ENCODE peak calls at places on chromosome 22, in nine cellular contexts. F is upper lobe of left lung; C is CD4-positive, alpha-beta memory T cell; N is naive thymus-derived CD4-positive, alpha-beta T cell; Z is NT2/D1; L is thoracic aorta; S is mesenchymal stem cell; K is Panc1; D is colonic mucosa. X is an unnamed sample.

GRCh38 chr22:22730655-22731373 is 86.4 kb downstream of the GGTLC2 start:
- DNase-seq in S (no peak), L (no peak), K (no peak), D (no peak), Z (no peak), F (no peak), C (no peak), N (no peak), X (no peak)

GRCh38 chr22:50131894-50132293 is 38.6 kb upstream of the PANX2 start:
- DNase-seq in F (no peak), N (no peak), D (no peak), S (no peak), K (no peak), L (no peak), Z (no peak), C (no peak), X (no peak)

GRCh38 chr22:17303840-17304779 is 65.2 kb upstream of the CECR2 start:
- DNase-seq in F (no peak), N (peak; percentile 60), L (no peak), Z (no peak), C (peak; percentile 68), S (no peak), D (no peak), K (no peak), X (no peak)

GRCh38 chr22:49944399-49944891 is 16.1 kb upstream of the PIM3 start:
- DNase-seq in N (no peak), K (no peak), S (no peak), Z (no peak), L (no peak), C (no peak), D (no peak), F (no peak), X (no peak)

GRCh38 chr22:19088866-19089595 is 33.2 kb downstream of the DGCR2 start:
- DNase-seq in S (no peak), F (no peak), Z (no peak), D (no peak), K (no peak), N (no peak), L (no peak), C (no peak), X (no peak)

GRCh38 chr22:19195796-19196731 is 17.5 kb upstream of the SLC25A1 start:
- DNase-seq in C (no peak), Z (no peak), L (no peak), K (no peak), S (no peak), F (no peak), N (no peak), D (no peak), X (no peak)

GRCh38 chr22:49879871-49880270 is 26.2 kb downstream of the ZBED4 start:
- DNase-seq in S (no peak), N (no peak), F (no peak), L (no peak), D (no peak), K (no peak), Z (no peak), C (no peak), X (no peak)

GRCh38 chr22:29879738-29880137 is 3.2 kb upstream of the MTMR3 start:
- DNase-seq in L (no peak), K (no peak), C (no peak), S (no peak), F (no peak), Z (no peak), N (no peak), D (no peak), X (no peak)

GRCh38 chr22:16827506-16827905 is 2.3 kb upstream of the XKR3 start:
- DNase-seq in S (no peak), C (no peak), K (no peak), N (no peak), Z (no peak), D (no peak), L (no peak), F (no peak), X (no peak)

GRCh38 chr22:20211997-20212753 is 55.9 kb downstream of the RTN4R start:
- DNase-seq in K (no peak), D (no peak), N (no peak), L (no peak), S (no peak), C (no peak), F (peak; percentile 59), Z (no peak), X (no peak)

GRCh38 chr22:20212754-20213699 is 55.1 kb downstream of the RTN4R start:
- DNase-seq in Z (no peak), F (no peak), S (no peak), C (no peak), L (no peak), N (no peak), K (no peak), D (no peak), X (no peak)

GRCh38 chr22:20209761-20210250 is 58.3 kb downstream of the RTN4R start:
- DNase-seq in L (no peak), D (no peak), K (no peak), N (no peak), Z (no peak), S (no peak), C (no peak), F (no peak), X (no peak)

GRCh38 chr22:20210473-20211059 is 57.6 kb downstream of the RTN4R start:
- DNase-seq in N (no peak), D (no peak), K (no peak), F (no peak), S (no peak), C (no peak), Z (no peak), L (no peak), X (no peak)

GRCh38 chr22:20211409-20211996 is 56.6 kb downstream of the RTN4R start:
- DNase-seq in K (no peak), C (no peak), L (no peak), D (no peak), F (no peak), Z (no peak), N (no peak), S (no peak), X (no peak)
- H3K4me3 ChIP-seq in K (no peak overlapping the region), C (no peak overlapping the region), L (peak overlapping the region; percentile 5), D (no peak overlapping the region), F (no peak overlapping the region), Z (no peak overlapping the region), N (no peak overlapping the region), S (no peak overlapping the region), X (no peak overlapping the region)

GRCh38 chr22:27413702-27414101 is 387.9 kb downstream of the MN1 start:
- DNase-seq in D (no peak), Z (no peak), S (no peak), K (no peak), L (no peak), F (no peak), N (no peak), C (no peak), X (no peak)
- H3K4me1 ChIP-seq in D (no peaks in the 10 kb centered on the region), Z (peaks cover 10% of the 10 kb centered on the region), S (peaks cover 21% of the 10 kb centered on the region), K (peaks cover 4% of the 10 kb centered on the region), L (no peaks in the 10 kb centered on the region), F (no peaks in the 10 kb centered on the region), N (no peaks in the 10 kb centered on the region), C (no peaks in the 10 kb centered on the region), X (peaks cover 10% of the 10 kb centered on the region)

DNA sequence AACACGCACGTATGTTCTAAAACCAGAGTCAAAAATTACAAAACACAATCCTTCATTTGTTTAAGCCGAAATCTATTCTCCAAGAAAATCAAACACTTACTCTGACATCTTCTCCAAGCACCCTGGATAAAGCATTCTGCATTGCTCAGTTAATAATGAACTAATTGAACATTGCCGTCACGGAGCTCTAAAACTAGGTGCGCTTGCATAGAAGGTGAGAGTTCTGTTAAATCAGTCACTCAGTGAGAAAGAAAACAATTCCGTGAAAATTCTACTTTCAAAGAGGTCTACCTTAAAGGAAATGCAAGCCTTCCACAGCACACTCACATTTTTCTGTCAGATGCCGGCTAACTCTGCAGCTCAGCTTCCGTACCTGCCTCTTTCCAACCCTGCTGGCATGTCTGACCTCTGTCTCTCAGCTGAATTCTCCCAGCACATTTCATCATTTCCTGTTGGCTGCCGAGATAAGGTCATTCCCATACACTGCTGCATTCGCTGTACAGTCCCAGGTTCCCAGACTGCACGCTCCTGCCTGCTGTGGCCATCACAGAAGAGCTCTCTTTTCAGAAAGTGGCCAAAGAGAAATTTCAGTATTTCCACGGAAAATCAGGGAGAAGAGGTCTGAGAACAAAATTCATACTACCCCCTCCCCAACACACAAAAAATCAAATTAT is 55.3 kb downstream of the PACSIN2 start:
- DNase-seq in Z (no peak), F (peak; percentile 84), K (peak; percentile 67), N (no peak), L (no peak), D (peak; percentile 76), C (no peak), S (peak; percentile 92), X (no peak)
- H3K4me3 ChIP-seq in Z (no peak overlapping the region), F (peak overlapping the region; percentile 34), K (peak overlapping the region; percentile 72), N (no peak overlapping the region), L (peak overlapping the region; percentile 58), D (no peak overlapping the region), C (no peak overlapping the region), S (no peak overlapping the region), X (no peak overlapping the region)

DNA sequence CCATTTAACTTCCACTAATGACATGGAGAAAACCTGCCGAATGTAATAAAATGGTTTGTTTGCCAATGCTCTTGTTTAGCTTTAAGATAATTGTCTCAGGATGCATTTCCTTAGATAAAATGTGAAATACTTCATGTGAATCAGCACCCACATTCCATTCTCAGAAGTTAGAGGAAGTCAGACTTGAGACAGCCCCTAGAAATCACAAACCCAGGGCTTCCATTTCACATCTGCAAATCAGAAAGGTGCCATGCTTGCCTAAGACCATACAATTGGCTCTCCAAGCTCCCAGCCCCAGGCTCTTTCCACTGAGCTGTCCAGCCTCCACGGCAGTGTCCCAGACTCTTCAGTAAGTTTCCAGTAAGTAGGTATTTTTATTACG is 35.6 kb upstream of the ADORA2A start:
- DNase-seq in Z (no peak), F (no peak), S (peak; percentile 58), K (no peak), N (no peak), L (no peak), C (no peak), D (no peak), X (no peak)
- H3K4me1 ChIP-seq in Z (no peaks in the 10 kb centered on the region), F (peaks cover 27% of the 10 kb centered on the region), S (peaks cover 3% of the 10 kb centered on the region), K (peaks cover 3% of the 10 kb centered on the region), N (no peaks in the 10 kb centered on the region), L (peaks cover 27% of the 10 kb centered on the region), C (no peaks in the 10 kb centered on the region), D (no peaks in the 10 kb centered on the region), X (no peaks in the 10 kb centered on the region)

GRCh38 chr22:40853961-40854360 is 2.5 kb downstream of the ST13 start:
- DNase-seq in D (no peak), N (no peak), S (peak; percentile 18), C (no peak), L (no peak), K (no peak), Z (no peak), F (no peak), X (no peak)
- H3K4me3 ChIP-seq in D (no peak overlapping the region), N (no peak overlapping the region), S (no peak overlapping the region), C (no peak overlapping the region), L (peak overlapping the region; percentile 89), K (peak overlapping the region; percentile 84), Z (no peak overlapping the region), F (no peak overlapping the region), X (peak overlapping the region; percentile 84)

GRCh38 chr22:48707749-48708557 is 1119.7 kb downstream of the BRD1 start:
- DNase-seq in N (no peak), C (no peak), S (no peak), K (no peak), Z (no peak), F (no peak), L (no peak), D (no peak), X (no peak)
- H3K4me1 ChIP-seq in N (no peaks in the 10 kb centered on the region), C (no peaks in the 10 kb centered on the region), S (no peaks in the 10 kb centered on the region), K (no peaks in the 10 kb centered on the region), Z (peaks cover 12% of the 10 kb centered on the region), F (no peaks in the 10 kb centered on the region), L (no peaks in the 10 kb centered on the region), D (no peaks in the 10 kb centered on the region), X (no peaks in the 10 kb centered on the region)